ENCODE peak calls at places on chromosomes 7 and 10, in five cellular contexts. K, D, S, E and L are unnamed samples.

GRCh38 chr10:19499291-19499765 is 316.9 kb upstream of the PLXDC2 start:
- DNase-seq in S (peak), D (no peak), K (no peak), E (no peak), L (no peak)

GRCh38 chr10:88253-88652 is 39.2 kb upstream of the TUBB8 start:
- DNase-seq in S (no peak), D (no peak), K (no peak), E (no peak), L (no peak)

GRCh38 chr10:73922007-73922863 is 11.3 kb downstream of the PLAU start:
- DNase-seq in S (no peak), D (no peak), E (no peak), K (no peak), L (peak)

GRCh38 chr7:133076142-133076541 is 5.7 kb downstream of the CHCHD3 start:
- DNase-seq in E (no peak), S (no peak), K (no peak), D (no peak), L (no peak)

GRCh38 chr10:5550621-5551530 is 26.1 kb downstream of the CALML3 start:
- DNase-seq in K (no peak), S (peak), E (no peak), D (no peak), L (no peak)

GRCh38 chr10:44874176-44874575 is 37.0 kb upstream of the TMEM72 start:
- DNase-seq in K (no peak), D (no peak), E (no peak), S (no peak), L (no peak)

GRCh38 chr7:76198202-76198601 is 3.5 kb upstream of the SRRM3 start:
- DNase-seq in K (no peak), E (no peak), D (no peak), S (no peak), L (no peak)

GRCh38 chr7:155230169-155230593 is 67.5 kb upstream of the INSIG1 start:
- DNase-seq in K (peak), E (peak), D (peak), S (peak), L (no peak)

GRCh38 chr10:100631192-100631591 is 95.4 kb downstream of the HIF1AN start:
- DNase-seq in D (no peak), S (no peak), E (no peak), K (no peak), L (no peak)

GRCh38 chr7:37942934-37943610 is 22.6 kb downstream of the EPDR1 start:
- DNase-seq in K (peak), S (no peak), E (no peak), D (no peak), L (peak)

GRCh38 chr10:3427846-3428442 is 255.4 kb upstream of the PITRM1 start:
- DNase-seq in D (no peak), E (no peak), S (no peak), K (no peak), L (no peak)

GRCh38 chr10:96700477-96701099 is 19.7 kb downstream of the PIK3AP1 start:
- DNase-seq in K (no peak), D (no peak), S (no peak), E (no peak), L (peak)

GRCh38 chr10:96697438-96697837 is 22.9 kb downstream of the PIK3AP1 start:
- DNase-seq in E (no peak), D (no peak), S (no peak), K (no peak), L (no peak)

GRCh38 chr10:96699613-96700012 is 20.7 kb downstream of the PIK3AP1 start:
- DNase-seq in K (no peak), D (no peak), S (no peak), E (no peak), L (peak)

GRCh38 chr10:96703358-96703757 is 17.0 kb downstream of the PIK3AP1 start:
- DNase-seq in E (no peak), K (no peak), S (no peak), D (no peak), L (peak)

DNA sequence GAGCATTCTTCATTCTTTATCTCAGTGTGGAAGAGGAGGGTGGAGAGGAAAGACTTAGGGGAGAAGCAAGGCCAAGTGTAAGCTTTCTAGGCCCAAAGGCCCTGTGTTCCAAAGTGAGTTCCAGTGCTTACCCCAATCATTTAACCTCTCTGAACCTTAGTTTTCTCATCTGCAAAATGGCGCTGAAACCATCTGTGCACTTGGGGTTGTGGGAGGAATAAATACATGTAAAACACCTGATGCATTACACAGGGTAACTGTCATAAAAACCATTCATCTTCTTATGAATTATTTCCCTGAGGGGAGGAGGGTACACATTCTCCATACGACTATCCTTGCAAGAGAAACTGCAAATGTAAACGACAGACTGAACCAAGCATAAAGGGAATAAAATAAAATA is 19.0 kb downstream of the PIK3AP1 start:
- DNase-seq in S (no peak), D (no peak), E (no peak), K (no peak), L (peak)
- H3K4me3 ChIP-seq in S (no peak), D (no peak), E (no peak), K (no peak), L (peak)

GRCh38 chr7:115603416-115603815 is 427.1 kb downstream of the TFEC start:
- DNase-seq in S (no peak), K (no peak), E (no peak), D (no peak), L (no peak)
- TF ChIP-seq CTCF in S (no peak), K (no peak), E (no peak), D (no peak), L (no peak)

DNA sequence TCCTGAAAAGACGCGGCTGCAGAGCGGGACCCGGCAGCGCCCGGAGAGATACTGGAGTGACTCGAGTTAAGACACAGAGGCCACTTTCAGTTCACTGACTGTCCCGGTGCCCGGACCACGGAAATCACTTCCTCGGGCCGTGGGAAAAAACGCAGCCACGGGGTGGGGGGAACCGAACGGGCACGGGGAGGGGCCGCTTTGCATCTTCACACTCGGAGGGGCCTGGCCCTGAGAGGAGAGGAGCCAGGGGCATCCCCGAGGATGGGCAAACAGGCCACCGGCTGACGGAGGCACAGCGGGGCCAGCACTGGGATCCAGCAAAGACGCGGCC is 85.5 kb downstream of the FOXL3 start:
- DNase-seq in K (no peak), S (no peak), D (no peak), E (no peak), L (no peak)
- H3K4me3 ChIP-seq in K (no peak), S (no peak), D (no peak), E (no peak), L (no peak)

GRCh38 chr10:28738200-28738599 is 60.9 kb downstream of the BAMBI start:
- DNase-seq in E (no peak), K (no peak), S (no peak), D (no peak), L (peak)
- TF ChIP-seq CTCF in E (no peak), K (peak), S (peak), D (peak), L (peak)

DNA sequence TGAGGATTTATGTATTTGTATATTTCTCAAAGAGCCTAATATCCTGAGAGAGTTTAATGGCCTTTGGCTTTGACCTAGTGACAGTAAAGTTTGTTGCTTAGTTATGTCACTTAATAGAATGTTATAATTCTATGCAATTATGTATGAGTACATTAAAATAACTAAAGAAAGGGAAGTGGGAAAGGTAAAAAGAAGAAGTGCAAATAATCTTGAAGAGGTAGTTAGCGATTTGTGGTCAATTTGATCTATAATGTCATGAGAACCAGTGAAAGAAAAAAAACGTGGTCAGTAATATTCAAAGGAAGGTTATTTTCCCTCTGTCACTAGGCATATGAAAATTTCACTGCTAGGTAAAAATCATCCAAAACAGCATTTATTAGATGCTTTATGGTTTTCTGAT is 143.4 kb upstream of the LSM8 start:
- DNase-seq in K (no peak), E (no peak), D (no peak), S (no peak), L (no peak)
- H3K4me3 ChIP-seq in K (no peak), E (no peak), D (no peak), S (no peak), L (no peak)

DNA sequence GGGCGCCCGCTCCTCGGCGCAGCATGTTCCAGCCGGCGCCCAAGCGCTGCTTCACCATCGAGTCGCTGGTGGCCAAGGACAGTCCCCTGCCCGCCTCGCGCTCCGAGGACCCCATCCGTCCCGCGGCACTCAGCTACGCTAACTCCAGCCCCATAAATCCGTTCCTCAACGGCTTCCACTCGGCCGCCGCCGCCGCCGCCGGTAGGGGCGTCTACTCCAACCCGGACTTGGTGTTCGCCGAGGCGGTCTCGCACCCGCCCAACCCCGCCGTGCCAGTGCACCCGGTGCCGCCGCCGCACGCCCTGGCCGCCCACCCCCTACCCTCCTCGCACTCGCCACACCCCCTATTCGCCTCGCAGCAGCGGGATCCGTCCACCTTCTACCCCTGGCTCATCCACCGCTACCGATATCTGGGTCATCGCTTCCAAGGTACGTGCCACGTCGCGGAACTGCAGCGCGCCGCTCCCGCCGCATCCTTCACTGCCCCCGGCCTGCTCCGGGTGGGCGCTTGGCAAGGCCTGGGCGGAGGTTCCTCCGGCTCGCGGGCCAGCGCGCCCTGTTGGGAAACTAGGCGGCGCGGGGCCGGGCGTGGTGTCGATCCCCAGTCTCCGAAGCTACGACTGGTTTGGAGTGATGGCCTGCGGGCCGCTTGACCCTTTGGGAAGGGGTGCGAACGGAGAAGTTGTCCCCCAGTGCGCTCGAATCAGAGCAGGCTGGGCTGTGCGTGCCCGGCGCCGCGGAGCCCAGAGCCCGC is 876 bp downstream of the EMX2 start:
- DNase-seq in E (peak), K (no peak), S (no peak), D (no peak), L (no peak)
- TF ChIP-seq CTCF in E (no peak), K (no peak), S (no peak), D (no peak), L (no peak)

GRCh38 chr10:95756061-95756751 is at the start of gene ENTPD1:
- DNase-seq in K (peak), S (no peak), D (no peak), E (no peak), L (peak)
- H3K4me3 ChIP-seq in K (peak), S (no peak), D (no peak), E (no peak), L (peak)

GRCh38 chr7:39386718-39387117 is 179.5 kb upstream of the YAE1 start:
- DNase-seq in K (no peak), D (no peak), E (no peak), S (no peak), L (no peak)
- TF ChIP-seq CTCF in K (no peak), D (no peak), E (no peak), S (no peak), L (no peak)